ENCODE peak calls at places on chromosomes 3 and 15, in nine cellular contexts. C is globus pallidus; K is neural progenitor cell; I is activated CD4-positive, alpha-beta T cell treated with anti-CD3 and anti-CD28 coated beads for 36 hours; N is stimulated activated CD4-positive, alpha-beta T cell treated with anti-CD3 and anti-CD28 coated beads, Interleukin-4, amount 100 ng/mL, for 24 hours; R is sigmoid colon; O is astrocyte of the cerebellum; S is EL; D is activated T-helper 1 cell treated with anti-CD3 and anti-CD28 coated beads, Interleukin-2, amount 50 U/mL, for 16 hours. Z is an unnamed sample.

GRCh38 chr15:94324835-94325767 is 93.7 kb downstream of the MCTP2 start:
- DNase-seq in K (no peak), C (no peak), R (no peak), N (peak), S (no peak), O (no peak), I (peak), D (no peak), Z (no peak)

GRCh38 chr3:108862865-108863798 is 40.5 kb downstream of the TRAT1 start:
- DNase-seq in S (peak), C (no peak), O (peak), K (no peak), N (peak), R (no peak), D (no peak), I (peak), Z (no peak)

GRCh38 chr3:36546196-36546595 is 165.9 kb downstream of the STAC start:
- DNase-seq in N (no peak), D (no peak), R (no peak), O (no peak), I (no peak), C (no peak), K (no peak), S (no peak), Z (no peak)

GRCh38 chr15:38389924-38390542 is 63.9 kb upstream of the FAM98B start:
- DNase-seq in S (peak), I (peak), N (peak), C (peak), K (peak), O (peak), R (no peak), D (peak), Z (peak)

GRCh38 chr3:46854543-46854942 is 8.7 kb downstream of the MYL3 start:
- DNase-seq in S (no peak), C (no peak), N (no peak), O (no peak), K (no peak), R (peak), D (no peak), I (peak), Z (no peak)

GRCh38 chr15:28891588-28891987 is 5.8 kb downstream of the APBA2 start:
- DNase-seq in R (no peak), C (no peak), N (no peak), D (no peak), S (no peak), K (no peak), O (no peak), I (no peak), Z (no peak)

GRCh38 chr3:51311055-51311454 is 74.0 kb upstream of the MANF start:
- DNase-seq in R (no peak), S (peak), K (peak), D (no peak), C (peak), I (no peak), O (peak), N (no peak), Z (peak)

GRCh38 chr3:141407043-141407442 is 38.7 kb downstream of the ZBTB38 start:
- DNase-seq in C (no peak), N (no peak), R (peak), K (no peak), I (no peak), D (no peak), S (peak), O (no peak), Z (no peak)

GRCh38 chr3:61824553-61825135 is 263.3 kb downstream of the PTPRG start:
- DNase-seq in C (no peak), D (no peak), R (no peak), K (no peak), O (no peak), I (no peak), S (no peak), N (no peak), Z (no peak)

GRCh38 chr15:75049392-75049791 is 26.0 kb downstream of the PPCDC start:
- DNase-seq in N (no peak), K (no peak), O (no peak), C (peak), I (no peak), S (no peak), R (peak), D (no peak), Z (no peak)

GRCh38 chr3:178703268-178703975 is 167.2 kb downstream of the KCNMB2 start:
- DNase-seq in S (peak), O (peak), N (no peak), K (no peak), I (no peak), C (no peak), R (no peak), D (no peak), Z (no peak)

GRCh38 chr15:35669457-35670045 is 123.6 kb upstream of the DPH6 start:
- DNase-seq in C (no peak), N (no peak), K (no peak), O (no peak), I (no peak), R (no peak), D (no peak), S (no peak), Z (no peak)

GRCh38 chr3:140238646-140239314 is 303.8 kb downstream of the CLSTN2 start:
- DNase-seq in N (no peak), C (no peak), R (no peak), K (no peak), S (no peak), D (no peak), I (no peak), O (no peak), Z (no peak)

GRCh38 chr15:24898715-24899278 is 56.0 kb upstream of the SNRPN start:
- DNase-seq in N (no peak), S (no peak), D (no peak), K (peak), R (no peak), O (no peak), C (no peak), I (no peak), Z (no peak)

GRCh38 chr15:87916208-87916607 is 340.3 kb downstream of the NTRK3 start:
- DNase-seq in K (no peak), O (no peak), I (no peak), R (no peak), D (no peak), N (no peak), C (no peak), S (peak), Z (no peak)

GRCh38 chr3:50502225-50502583 is 1.2 kb downstream of the CACNA2D2 start:
- DNase-seq in O (no peak), C (no peak), R (no peak), N (no peak), S (no peak), I (no peak), K (peak), D (no peak), Z (no peak)

GRCh38 chr15:65758242-65758641 is 33.9 kb downstream of the DENND4A start:
- DNase-seq in O (no peak), C (no peak), K (no peak), D (no peak), I (no peak), N (no peak), R (no peak), S (no peak), Z (no peak)

GRCh38 chr15:76177491-76178040 is 117.8 kb downstream of the TMEM266 start:
- DNase-seq in O (no peak), I (no peak), K (no peak), R (peak), S (peak), C (no peak), N (no peak), D (no peak), Z (no peak)

GRCh38 chr15:72306211-72306785 is 13.7 kb downstream of the CELF6 start:
- DNase-seq in I (peak), C (peak), K (peak), D (no peak), O (no peak), N (peak), S (peak), R (peak), Z (peak)

GRCh38 chr3:126087552-126088175 is 3.7 kb upstream of the SLC41A3 start:
- DNase-seq in S (no peak), D (no peak), C (no peak), O (no peak), I (no peak), N (no peak), K (peak), R (no peak), Z (no peak)

GRCh38 chr3:131989318-131989717 is 45.5 kb downstream of the CPNE4 start:
- DNase-seq in S (no peak), R (no peak), C (no peak), K (no peak), N (no peak), D (no peak), O (no peak), I (no peak), Z (no peak)

GRCh38 chr3:5428607-5429516 is 241.4 kb downstream of the EDEM1 start:
- DNase-seq in O (no peak), K (no peak), C (no peak), R (no peak), N (no peak), I (peak), D (no peak), S (no peak), Z (no peak)

GRCh38 chr15:68207176-68207935 is 2.2 kb upstream of the CALML4 start:
- DNase-seq in D (no peak), R (peak), I (no peak), O (no peak), K (no peak), S (no peak), N (no peak), C (no peak), Z (no peak)

GRCh38 chr3:60698117-60698516 is 553.1 kb downstream of the FHIT start:
- DNase-seq in R (no peak), N (no peak), O (no peak), S (no peak), I (no peak), C (no peak), D (no peak), K (no peak), Z (peak)